ENCODE peak calls at places on chromosomes 1 and 21, in ten cellular contexts. F, L, O, V, Q, C, G, Z, Y and M are unnamed samples.
A peak's percentile ranks its signal among the peaks of the same experiment; 100 is the strongest.

GRCh38 chr1:38835230-38835827 is 24.2 kb downstream of the RRAGC start:
- DNase-seq in F (no peak), L (no peak), O (peak; percentile 73), V (peak; percentile 83), Q (peak; percentile 81), C (no peak), G (peak; percentile 77), Z (peak; percentile 73), Y (peak; percentile 80), M (peak; percentile 58)

GRCh38 chr1:246428542-246429308 is 78.4 kb downstream of the SMYD3 start:
- DNase-seq in F (no peak), L (no peak), O (no peak), V (no peak), Q (no peak), C (no peak), G (peak; percentile 99), Z (no peak), Y (peak; percentile 50), M (no peak)

GRCh38 chr1:172352435-172352834 is 68.0 kb upstream of the C1orf105 start:
- DNase-seq in F (no peak), L (no peak), O (peak; percentile 91), V (no peak), Q (no peak), C (no peak), G (peak; percentile 83), Z (no peak), Y (no peak), M (no peak)

GRCh38 chr1:8598060-8598724 is 219.2 kb downstream of the RERE start:
- DNase-seq in F (no peak), L (no peak), O (no peak), V (no peak), Q (peak; percentile 33), C (peak; percentile 75), G (peak; percentile 36), Z (peak; percentile 46), Y (no peak), M (peak; percentile 65)

GRCh38 chr1:26811057-26811456 is 15.4 kb upstream of the ZDHHC18 start:
- DNase-seq in F (no peak), L (no peak), O (no peak), V (no peak), Q (no peak), C (no peak), G (no peak), Z (no peak), Y (no peak), M (no peak)

GRCh38 chr21:28485301-28486022 is 507.2 kb downstream of the LTN1 start:
- DNase-seq in F (no peak), L (no peak), O (no peak), V (no peak), Q (no peak), C (no peak), G (peak; percentile 83), Z (no peak), Y (no peak), M (no peak)

GRCh38 chr1:1022322-1023090 is 2.6 kb downstream of the AGRN start:
- DNase-seq in F (no peak), L (no peak), O (no peak), V (no peak), Q (no peak), C (no peak), G (no peak), Z (no peak), Y (no peak), M (no peak)

GRCh38 chr1:45373573-45373972 is 33.3 kb upstream of the MUTYH start:
- DNase-seq in F (no peak), L (no peak), O (no peak), V (no peak), Q (no peak), C (no peak), G (no peak), Z (no peak), Y (no peak), M (no peak)

GRCh38 chr1:236348071-236348470 is 46.0 kb upstream of the EDARADD start:
- DNase-seq in F (peak; percentile 10), L (no peak), O (no peak), V (no peak), Q (no peak), C (no peak), G (no peak), Z (no peak), Y (no peak), M (no peak)

GRCh38 chr1:236343246-236343862 is 50.7 kb upstream of the EDARADD start:
- DNase-seq in F (no peak), L (no peak), O (no peak), V (no peak), Q (no peak), C (no peak), G (no peak), Z (no peak), Y (no peak), M (no peak)

GRCh38 chr1:236341298-236341697 is 52.8 kb upstream of the EDARADD start:
- DNase-seq in F (no peak), L (no peak), O (no peak), V (no peak), Q (no peak), C (no peak), G (no peak), Z (no peak), Y (no peak), M (peak; percentile 48)

GRCh38 chr1:236342403-236343245 is 51.5 kb upstream of the EDARADD start:
- DNase-seq in F (no peak), L (no peak), O (no peak), V (no peak), Q (no peak), C (no peak), G (no peak), Z (no peak), Y (no peak), M (no peak)

GRCh38 chr1:236345728-236346127 is 48.4 kb upstream of the EDARADD start:
- DNase-seq in F (no peak), L (no peak), O (no peak), V (no peak), Q (no peak), C (no peak), G (no peak), Z (no peak), Y (peak; percentile 58), M (peak; percentile 46)
- TF ChIP-seq CTCF in F (no peak), L (no peak), O (peak; percentile 15), V (no peak), Q (no peak), C (no peak), G (no peak), Z (no peak), Y (peak; percentile 65), M (peak; percentile 53)

GRCh38 chr1:167748901-167749300 is 27.1 kb downstream of the MPZL1 start:
- DNase-seq in F (no peak), L (no peak), O (no peak), V (no peak), Q (no peak), C (no peak), G (peak; percentile 74), Z (no peak), Y (no peak), M (no peak)

GRCh38 chr1:167746013-167746672 is 24.4 kb downstream of the MPZL1 start:
- DNase-seq in F (no peak), L (no peak), O (no peak), V (no peak), Q (no peak), C (no peak), G (no peak), Z (no peak), Y (no peak), M (no peak)

GRCh38 chr1:167747988-167748387 is 26.2 kb downstream of the MPZL1 start:
- DNase-seq in F (no peak), L (no peak), O (no peak), V (no peak), Q (no peak), C (no peak), G (peak; percentile 32), Z (no peak), Y (no peak), M (no peak)

GRCh38 chr1:167746988-167747655 is 25.3 kb downstream of the MPZL1 start:
- DNase-seq in F (no peak), L (no peak), O (no peak), V (no peak), Q (no peak), C (no peak), G (no peak), Z (no peak), Y (no peak), M (no peak)

GRCh38 chr1:167744901-167745300 is 23.1 kb downstream of the MPZL1 start:
- DNase-seq in F (no peak), L (no peak), O (no peak), V (no peak), Q (no peak), C (no peak), G (no peak), Z (no peak), Y (no peak), M (no peak)
- H3K4me1 ChIP-seq in F (peaks cover 27% of the 10 kb centered on the region), L (no peaks in the 10 kb centered on the region), O (peaks cover 6% of the 10 kb centered on the region), V (no peaks in the 10 kb centered on the region), Q (no peaks in the 10 kb centered on the region), C (peaks cover 47% of the 10 kb centered on the region), G (peaks cover 19% of the 10 kb centered on the region), Z (peaks cover 7% of the 10 kb centered on the region), Y (no peaks in the 10 kb centered on the region), M (peaks cover 7% of the 10 kb centered on the region)

DNA sequence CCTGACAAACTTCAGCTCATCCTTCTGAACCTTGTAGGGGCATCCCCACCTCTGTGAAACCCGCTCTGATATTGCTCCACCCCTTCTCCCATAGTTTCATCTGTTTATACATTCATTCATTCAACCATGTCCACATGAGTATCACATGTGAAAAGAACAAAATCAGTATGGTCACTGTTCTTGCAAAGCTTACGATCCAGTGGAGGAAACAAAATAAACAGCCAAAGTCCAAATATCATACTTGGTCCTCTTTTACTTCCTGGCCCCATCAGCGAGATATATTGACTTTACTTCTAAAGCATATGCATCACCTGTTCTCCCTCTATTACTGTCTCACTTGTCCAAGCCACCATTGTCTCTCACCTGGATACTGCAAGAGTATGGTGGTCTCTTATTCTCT is 35.6 kb downstream of the C8A start:
- DNase-seq in F (no peak), L (no peak), O (no peak), V (no peak), Q (no peak), C (no peak), G (no peak), Z (no peak), Y (no peak), M (no peak)
- H3K27ac ChIP-seq in F (no peak overlapping the region), L (no peak overlapping the region), O (no peak overlapping the region), V (no peak overlapping the region), Q (no peak overlapping the region), C (no peak overlapping the region), G (no peak overlapping the region), Z (no peak overlapping the region), Y (no peak overlapping the region), M (no peak overlapping the region)

GRCh38 chr1:180178511-180179161 is 24.0 kb downstream of the QSOX1 start:
- DNase-seq in F (peak; percentile 60), L (peak; percentile 86), O (no peak), V (peak; percentile 60), Q (peak; percentile 61), C (peak; percentile 81), G (no peak), Z (peak; percentile 52), Y (peak; percentile 92), M (peak; percentile 81)

GRCh38 chr1:180175291-180175690 is 20.6 kb downstream of the QSOX1 start:
- DNase-seq in F (no peak), L (peak; percentile 41), O (no peak), V (no peak), Q (no peak), C (peak; percentile 54), G (no peak), Z (no peak), Y (no peak), M (no peak)

GRCh38 chr1:180177931-180178330 is 23.3 kb downstream of the QSOX1 start:
- DNase-seq in F (no peak), L (peak; percentile 19), O (no peak), V (no peak), Q (no peak), C (no peak), G (no peak), Z (no peak), Y (no peak), M (no peak)

GRCh38 chr1:180175806-180176205 is 21.1 kb downstream of the QSOX1 start:
- DNase-seq in F (no peak), L (peak; percentile 44), O (no peak), V (no peak), Q (no peak), C (peak; percentile 57), G (no peak), Z (peak; percentile 51), Y (no peak), M (no peak)

GRCh38 chr1:180176965-180177364 is 22.3 kb downstream of the QSOX1 start:
- DNase-seq in F (no peak), L (peak; percentile 30), O (no peak), V (no peak), Q (no peak), C (no peak), G (no peak), Z (no peak), Y (no peak), M (no peak)
- TF ChIP-seq CTCF in F (no peak), L (no peak), O (no peak), V (no peak), Q (no peak), C (no peak), G (no peak), Z (no peak), Y (no peak), M (no peak)